ENCODE peak calls at places on chromosomes 4 and X, in seven cellular contexts. One of them, this sample, is unnamed.

GRCh38 chr4:145887241-145887964 is 51.2 kb downstream of the ZNF827 start:
- DNase-seq in IMR-90: peak; percentile 75
- DNase-seq in A549: no peak
- DNase-seq in K562: no peak
- DNase-seq in H1: peak; percentile 36
- DNase-seq in GM12878: no peak
- DNase-seq in SK-N-SH: no peak
- DNase-seq in this sample: no peak

GRCh38 chr4:168574581-168575295 is 77.9 kb downstream of the PALLD start:
- DNase-seq in IMR-90: peak; percentile 57
- DNase-seq in A549: no peak
- DNase-seq in K562: no peak
- DNase-seq in H1: no peak
- DNase-seq in GM12878: no peak
- DNase-seq in SK-N-SH: no peak
- DNase-seq in this sample: no peak

GRCh38 chrX:156004740-156005139 is 7.2 kb downstream of the IL9R start:
- DNase-seq in IMR-90: no peak
- DNase-seq in A549: no peak
- DNase-seq in K562: no peak
- DNase-seq in H1: no peak
- DNase-seq in GM12878: no peak
- DNase-seq in SK-N-SH: no peak
- DNase-seq in this sample: no peak

GRCh38 chrX:129983575-129984131 is 1.2 kb downstream of the BCORL1 start:
- DNase-seq in IMR-90: no peak
- DNase-seq in A549: peak; percentile 45
- DNase-seq in K562: peak; percentile 38
- DNase-seq in H1: no peak
- DNase-seq in GM12878: no peak
- DNase-seq in SK-N-SH: peak; percentile 80
- DNase-seq in this sample: no peak

GRCh38 chr4:82898322-82899243 is 2.0 kb upstream of the THAP9 start:
- DNase-seq in IMR-90: peak; percentile 91
- DNase-seq in A549: peak; percentile 10
- DNase-seq in K562: no peak
- DNase-seq in H1: no peak
- DNase-seq in GM12878: no peak
- DNase-seq in SK-N-SH: no peak
- DNase-seq in this sample: no peak

GRCh38 chr4:121717680-121718237 is 21.0 kb upstream of the ANXA5 start:
- DNase-seq in IMR-90: peak; percentile 74
- DNase-seq in A549: no peak
- DNase-seq in K562: no peak
- DNase-seq in H1: no peak
- DNase-seq in GM12878: no peak
- DNase-seq in SK-N-SH: no peak
- DNase-seq in this sample: no peak

GRCh38 chr4:94032754-94033153 is 174.9 kb upstream of the SMARCAD1 start:
- DNase-seq in IMR-90: no peak
- DNase-seq in A549: no peak
- DNase-seq in K562: no peak
- DNase-seq in H1: peak; percentile 9
- DNase-seq in GM12878: no peak
- DNase-seq in SK-N-SH: peak; percentile 46
- DNase-seq in this sample: no peak

GRCh38 chrX:136635235-136635634 is 12.7 kb upstream of the CD40LG start:
- DNase-seq in IMR-90: no peak
- DNase-seq in A549: no peak
- DNase-seq in K562: no peak
- DNase-seq in H1: no peak
- DNase-seq in GM12878: peak; percentile 51
- DNase-seq in SK-N-SH: no peak
- DNase-seq in this sample: no peak

GRCh38 chr4:1406416-1406945 is at the start of gene NKX1-1:
- DNase-seq in IMR-90: no peak
- DNase-seq in A549: no peak
- DNase-seq in K562: no peak
- DNase-seq in H1: no peak
- DNase-seq in GM12878: no peak
- DNase-seq in SK-N-SH: no peak
- DNase-seq in this sample: no peak

GRCh38 chr4:118969359-118969758 is 80.7 kb downstream of the SYNPO2 start:
- DNase-seq in IMR-90: peak; percentile 82
- DNase-seq in A549: peak; percentile 8
- DNase-seq in K562: peak; percentile 13
- DNase-seq in H1: no peak
- DNase-seq in GM12878: no peak
- DNase-seq in SK-N-SH: peak; percentile 61
- DNase-seq in this sample: peak; percentile 11

GRCh38 chrX:152619897-152620296 is 17.8 kb upstream of the GABRQ start:
- DNase-seq in IMR-90: no peak
- DNase-seq in A549: no peak
- DNase-seq in K562: no peak
- DNase-seq in H1: no peak
- DNase-seq in GM12878: no peak
- DNase-seq in SK-N-SH: no peak
- DNase-seq in this sample: no peak

GRCh38 chr4:61202638-61203495 is 2.7 kb downstream of the ADGRL3 start:
- DNase-seq in IMR-90: no peak
- DNase-seq in A549: no peak
- DNase-seq in K562: no peak
- DNase-seq in H1: no peak
- DNase-seq in GM12878: no peak
- DNase-seq in SK-N-SH: peak; percentile 32
- DNase-seq in this sample: no peak

GRCh38 chrX:49165901-49166881 is 3.6 kb downstream of the MAGIX start:
- DNase-seq in IMR-90: peak; percentile 61
- DNase-seq in A549: no peak
- DNase-seq in K562: peak; percentile 62
- DNase-seq in H1: peak; percentile 83
- DNase-seq in GM12878: peak; percentile 60
- DNase-seq in SK-N-SH: peak; percentile 72
- DNase-seq in this sample: no peak

GRCh38 chr4:159060161-159060560 is 42.7 kb upstream of the RAPGEF2 start:
- DNase-seq in IMR-90: no peak
- DNase-seq in A549: no peak
- DNase-seq in K562: no peak
- DNase-seq in H1: no peak
- DNase-seq in GM12878: no peak
- DNase-seq in SK-N-SH: no peak
- DNase-seq in this sample: no peak

GRCh38 chr4:101076032-101076431 is 271.3 kb downstream of the PPP3CA start:
- DNase-seq in IMR-90: no peak
- DNase-seq in A549: no peak
- DNase-seq in K562: no peak
- DNase-seq in H1: no peak
- DNase-seq in GM12878: no peak
- DNase-seq in SK-N-SH: no peak
- DNase-seq in this sample: peak; percentile 2

GRCh38 chr4:7023486-7023885 is 19.7 kb upstream of the TADA2B start:
- DNase-seq in IMR-90: no peak
- DNase-seq in A549: no peak
- DNase-seq in K562: no peak
- DNase-seq in H1: no peak
- DNase-seq in GM12878: no peak
- DNase-seq in SK-N-SH: no peak
- DNase-seq in this sample: no peak

GRCh38 chrX:123322531-123322930 is 138.5 kb downstream of the GRIA3 start:
- DNase-seq in IMR-90: no peak
- DNase-seq in A549: no peak
- DNase-seq in K562: no peak
- DNase-seq in H1: no peak
- DNase-seq in GM12878: no peak
- DNase-seq in SK-N-SH: no peak
- DNase-seq in this sample: no peak

GRCh38 chr4:26782168-26782829 is 78.3 kb upstream of the STIM2 start:
- DNase-seq in IMR-90: no peak
- DNase-seq in A549: no peak
- DNase-seq in K562: peak; percentile 90
- DNase-seq in H1: no peak
- DNase-seq in GM12878: no peak
- DNase-seq in SK-N-SH: peak; percentile 33
- DNase-seq in this sample: no peak

GRCh38 chr4:184193556-184194525 is 23.8 kb downstream of the ENPP6 start:
- DNase-seq in IMR-90: no peak
- DNase-seq in A549: no peak
- DNase-seq in K562: no peak
- DNase-seq in H1: no peak
- DNase-seq in GM12878: no peak
- DNase-seq in SK-N-SH: no peak
- DNase-seq in this sample: no peak

GRCh38 chrX:40773809-40774208 is 38.5 kb upstream of the MED14 start:
- DNase-seq in IMR-90: peak; percentile 60
- DNase-seq in A549: no peak
- DNase-seq in K562: no peak
- DNase-seq in H1: no peak
- DNase-seq in GM12878: no peak
- DNase-seq in SK-N-SH: no peak
- DNase-seq in this sample: no peak

GRCh38 chr4:80126435-80126834 is 53.4 kb upstream of the ANTXR2 start:
- DNase-seq in IMR-90: no peak
- DNase-seq in A549: no peak
- DNase-seq in K562: no peak
- DNase-seq in H1: no peak
- DNase-seq in GM12878: no peak
- DNase-seq in SK-N-SH: no peak
- DNase-seq in this sample: no peak

GRCh38 chr4:108072300-108072699 is 82.6 kb downstream of the HADH start:
- DNase-seq in IMR-90: no peak
- DNase-seq in A549: no peak
- DNase-seq in K562: no peak
- DNase-seq in H1: no peak
- DNase-seq in GM12878: peak; percentile 38
- DNase-seq in SK-N-SH: no peak
- DNase-seq in this sample: no peak
- TF ChIP-seq RFX5 in IMR-90: no peak
- TF ChIP-seq RFX5 in A549: no peak
- TF ChIP-seq RFX5 in K562: no peak
- TF ChIP-seq RFX5 in H1: no peak
- TF ChIP-seq RFX5 in GM12878: no peak
- TF ChIP-seq RFX5 in SK-N-SH: no peak
- TF ChIP-seq RFX5 in this sample: no peak

GRCh38 chr4:186757696-186758330 is 34.2 kb upstream of the FAT1 start:
- DNase-seq in IMR-90: no peak
- DNase-seq in A549: no peak
- DNase-seq in K562: no peak
- DNase-seq in H1: no peak
- DNase-seq in GM12878: no peak
- DNase-seq in SK-N-SH: no peak
- DNase-seq in this sample: no peak

GRCh38 chr4:186752310-186752709 is 28.7 kb upstream of the FAT1 start:
- DNase-seq in IMR-90: no peak
- DNase-seq in A549: no peak
- DNase-seq in K562: no peak
- DNase-seq in H1: no peak
- DNase-seq in GM12878: no peak
- DNase-seq in SK-N-SH: no peak
- DNase-seq in this sample: no peak

GRCh38 chr4:186759990-186760389 is 36.3 kb upstream of the FAT1 start:
- DNase-seq in IMR-90: no peak
- DNase-seq in A549: no peak
- DNase-seq in K562: peak; percentile 45
- DNase-seq in H1: no peak
- DNase-seq in GM12878: no peak
- DNase-seq in SK-N-SH: no peak
- DNase-seq in this sample: no peak

GRCh38 chr4:186758929-186759682 is 35.5 kb upstream of the FAT1 start:
- DNase-seq in IMR-90: no peak
- DNase-seq in A549: no peak
- DNase-seq in K562: peak; percentile 64
- DNase-seq in H1: no peak
- DNase-seq in GM12878: no peak
- DNase-seq in SK-N-SH: no peak
- DNase-seq in this sample: no peak

GRCh38 chr4:186755550-186756519 is 32.2 kb upstream of the FAT1 start:
- DNase-seq in IMR-90: peak; percentile 22
- DNase-seq in A549: no peak
- DNase-seq in K562: no peak
- DNase-seq in H1: no peak
- DNase-seq in GM12878: no peak
- DNase-seq in SK-N-SH: no peak
- DNase-seq in this sample: peak; percentile 97
- TF ChIP-seq RFX5 in IMR-90: no peak
- TF ChIP-seq RFX5 in A549: no peak
- TF ChIP-seq RFX5 in K562: no peak
- TF ChIP-seq RFX5 in H1: no peak
- TF ChIP-seq RFX5 in GM12878: no peak
- TF ChIP-seq RFX5 in SK-N-SH: no peak
- TF ChIP-seq RFX5 in this sample: no peak

DNA sequence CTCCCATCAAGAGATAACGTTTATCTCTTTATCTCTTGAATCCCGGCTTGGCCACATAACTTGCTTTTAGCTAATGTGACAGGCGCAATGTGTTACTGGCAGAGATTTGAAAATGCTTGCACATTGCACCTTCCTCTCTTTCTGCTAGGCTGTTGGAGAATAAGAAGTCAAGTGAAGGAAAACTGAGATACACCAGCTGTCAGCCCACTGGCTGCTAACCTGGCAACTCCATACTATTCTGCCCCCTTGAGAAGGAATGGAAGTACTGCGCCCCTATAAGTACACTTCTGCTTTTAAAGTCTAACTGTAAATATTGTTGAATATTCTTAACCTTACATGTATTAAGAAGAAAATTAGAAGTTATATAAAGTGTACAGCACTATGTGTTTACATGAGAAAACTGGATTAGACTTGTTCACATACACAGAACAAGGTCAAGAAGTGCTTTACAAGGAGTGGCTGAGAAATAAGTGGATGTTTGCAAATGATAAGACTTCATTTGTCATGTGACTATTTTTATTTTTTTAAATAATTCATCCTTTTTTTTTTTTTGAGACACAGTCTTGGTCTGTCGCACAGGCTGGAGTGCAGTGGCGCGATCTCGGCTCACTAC is 424.5 kb upstream of the CTSO start:
- DNase-seq in IMR-90: peak; percentile 71
- DNase-seq in A549: no peak
- DNase-seq in K562: no peak
- DNase-seq in H1: no peak
- DNase-seq in GM12878: no peak
- DNase-seq in SK-N-SH: peak; percentile 23
- DNase-seq in this sample: peak; percentile 2
- TF ChIP-seq RFX5 in IMR-90: no peak
- TF ChIP-seq RFX5 in A549: no peak
- TF ChIP-seq RFX5 in K562: no peak
- TF ChIP-seq RFX5 in H1: no peak
- TF ChIP-seq RFX5 in GM12878: no peak
- TF ChIP-seq RFX5 in SK-N-SH: no peak
- TF ChIP-seq RFX5 in this sample: no peak

GRCh38 chrX:71095971-71096701 is 485 bp downstream of the FOXO4 start:
- DNase-seq in IMR-90: peak; percentile 30
- DNase-seq in A549: peak; percentile 65
- DNase-seq in K562: no peak
- DNase-seq in H1: no peak
- DNase-seq in GM12878: no peak
- DNase-seq in SK-N-SH: peak; percentile 43
- DNase-seq in this sample: no peak
- TF ChIP-seq RFX5 in IMR-90: no peak
- TF ChIP-seq RFX5 in A549: no peak
- TF ChIP-seq RFX5 in K562: no peak
- TF ChIP-seq RFX5 in H1: no peak
- TF ChIP-seq RFX5 in GM12878: no peak
- TF ChIP-seq RFX5 in SK-N-SH: no peak
- TF ChIP-seq RFX5 in this sample: no peak

GRCh38 chr4:154348657-154349056 is 142.9 kb downstream of the DCHS2 start:
- DNase-seq in IMR-90: no peak
- DNase-seq in A549: no peak
- DNase-seq in K562: peak; percentile 10
- DNase-seq in H1: no peak
- DNase-seq in GM12878: no peak
- DNase-seq in SK-N-SH: no peak
- DNase-seq in this sample: peak; percentile 1
- TF ChIP-seq RFX5 in IMR-90: no peak
- TF ChIP-seq RFX5 in A549: no peak
- TF ChIP-seq RFX5 in K562: no peak
- TF ChIP-seq RFX5 in H1: no peak
- TF ChIP-seq RFX5 in GM12878: no peak
- TF ChIP-seq RFX5 in SK-N-SH: no peak
- TF ChIP-seq RFX5 in this sample: no peak